ENCODE peak calls at places on chromosomes 13 and 19, in seven cellular contexts. N is PC-3, Y is neural progenitor cell, K is HCT116, U is GM23248, H is GM23338, C is SK-N-SH. M is an unnamed sample.

GRCh38 chr13:49220035-49220855 is at the start of gene MLNR:
- DNase-seq in N (no peak), Y (peak; percentile 76), K (no peak), U (peak; percentile 52), H (peak; percentile 76), C (peak; percentile 86), M (peak; percentile 46)

GRCh38 chr13:33940256-33940655 is 122.3 kb downstream of the RFC3 start:
- DNase-seq in N (no peak), Y (no peak), K (no peak), U (no peak), H (no peak), C (no peak), M (no peak)

GRCh38 chr19:16060294-16060693 is 16.0 kb upstream of the TPM4 start:
- DNase-seq in N (no peak), Y (no peak), K (no peak), U (no peak), H (no peak), C (no peak), M (no peak)

GRCh38 chr19:35265126-35265995 is 3.4 kb upstream of the USF2 start:
- DNase-seq in N (peak; percentile 22), Y (no peak), K (no peak), U (peak; percentile 40), H (no peak), C (no peak), M (no peak)

GRCh38 chr13:97259787-97260641 is 37.9 kb downstream of the MBNL2 start:
- DNase-seq in N (peak; percentile 49), Y (no peak), K (no peak), U (peak; percentile 69), H (no peak), C (no peak), M (peak; percentile 73)

GRCh38 chr19:46133777-46134231 is 9.3 kb upstream of the IGFL3 start:
- DNase-seq in N (no peak), Y (peak; percentile 35), K (no peak), U (no peak), H (peak; percentile 57), C (no peak), M (no peak)

GRCh38 chr13:89457977-89458376 is 1786.8 kb downstream of the SLITRK5 start:
- DNase-seq in N (peak; percentile 67), Y (no peak), K (no peak), U (peak; percentile 32), H (no peak), C (no peak), M (peak; percentile 10)

GRCh38 chr13:102948006-102948405 is 102.2 kb downstream of the ERCC5 start:
- DNase-seq in N (peak; percentile 4), Y (peak; percentile 63), K (no peak), U (no peak), H (no peak), C (no peak), M (peak; percentile 38)

GRCh38 chr19:53883231-53883661 is 1.2 kb downstream of the PRKCG start:
- DNase-seq in N (no peak), Y (peak; percentile 48), K (no peak), U (no peak), H (peak; percentile 67), C (no peak), M (no peak)

GRCh38 chr19:1862068-1862423 is 1.3 kb downstream of the KLF16 start:
- DNase-seq in N (no peak), Y (peak; percentile 46), K (no peak), U (no peak), H (no peak), C (no peak), M (no peak)

GRCh38 chr13:27355894-27356293 is 68.5 kb upstream of the GTF3A start:
- DNase-seq in N (no peak), Y (peak; percentile 79), K (no peak), U (no peak), H (peak; percentile 53), C (no peak), M (no peak)

GRCh38 chr19:4803736-4804695 is 12.5 kb downstream of the FEM1A start:
- DNase-seq in N (peak; percentile 80), Y (peak; percentile 93), K (peak; percentile 41), U (peak; percentile 62), H (peak; percentile 95), C (peak; percentile 90), M (peak; percentile 78)

GRCh38 chr19:4801085-4801619 is 9.6 kb downstream of the FEM1A start:
- DNase-seq in N (no peak), Y (no peak), K (no peak), U (no peak), H (no peak), C (no peak), M (no peak)

GRCh38 chr19:4802711-4803110 is 11.2 kb downstream of the FEM1A start:
- DNase-seq in N (no peak), Y (no peak), K (no peak), U (no peak), H (no peak), C (no peak), M (no peak)

GRCh38 chr19:4795400-4795799 is 3.9 kb downstream of the FEM1A start:
- DNase-seq in N (peak; percentile 72), Y (no peak), K (no peak), U (peak; percentile 54), H (no peak), C (no peak), M (no peak)

GRCh38 chr19:4800591-4801081 is 9.1 kb downstream of the FEM1A start:
- DNase-seq in N (peak; percentile 95), Y (no peak), K (no peak), U (no peak), H (no peak), C (no peak), M (peak; percentile 44)
- H3K4me3 ChIP-seq in N (peak overlapping the region; percentile 47), Y (no peak overlapping the region), K (no peak overlapping the region), U (no peak overlapping the region), H (no peak overlapping the region), C (no peak overlapping the region), M (no peak overlapping the region)

DNA sequence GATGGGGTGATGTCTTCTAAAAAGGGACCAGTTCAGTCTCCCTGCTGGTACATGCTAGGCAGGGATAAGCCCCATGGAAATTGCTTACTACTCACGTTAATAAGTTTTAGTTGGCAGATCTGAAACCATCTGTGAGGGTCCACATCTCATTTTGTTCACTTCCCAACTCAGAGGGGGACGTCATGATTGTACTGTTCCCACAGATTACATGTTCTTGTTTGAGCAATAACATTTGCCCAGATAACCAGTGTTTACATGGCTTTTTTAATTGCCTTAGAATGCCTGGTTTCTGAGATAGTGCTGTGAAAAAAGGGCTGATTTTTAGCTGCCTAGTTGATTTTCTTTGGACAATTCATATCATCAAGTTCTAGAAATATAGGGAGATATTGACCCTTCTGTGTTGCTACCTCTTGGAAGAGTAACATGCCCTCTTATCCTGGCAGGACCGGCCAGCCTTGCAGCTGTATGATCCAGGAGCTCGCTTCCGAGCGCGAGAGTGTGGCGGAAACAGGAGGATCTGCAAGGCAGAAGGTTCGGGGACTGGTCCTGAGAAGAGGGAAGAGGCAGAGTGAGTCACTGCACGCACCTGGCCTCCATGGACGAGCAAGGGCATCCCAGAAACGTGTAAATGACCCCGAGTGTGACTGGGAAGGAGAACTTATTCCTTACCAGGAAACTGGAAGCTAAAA is 9.8 kb upstream of the CHAMP1 start:
- DNase-seq in N (no peak), Y (no peak), K (no peak), U (no peak), H (no peak), C (no peak), M (no peak)
- H3K27ac ChIP-seq in N (no peak overlapping the region), Y (no peak overlapping the region), K (no peak overlapping the region), U (no peak overlapping the region), H (no peak overlapping the region), C (no peak overlapping the region), M (peak overlapping the region; percentile 87)

DNA sequence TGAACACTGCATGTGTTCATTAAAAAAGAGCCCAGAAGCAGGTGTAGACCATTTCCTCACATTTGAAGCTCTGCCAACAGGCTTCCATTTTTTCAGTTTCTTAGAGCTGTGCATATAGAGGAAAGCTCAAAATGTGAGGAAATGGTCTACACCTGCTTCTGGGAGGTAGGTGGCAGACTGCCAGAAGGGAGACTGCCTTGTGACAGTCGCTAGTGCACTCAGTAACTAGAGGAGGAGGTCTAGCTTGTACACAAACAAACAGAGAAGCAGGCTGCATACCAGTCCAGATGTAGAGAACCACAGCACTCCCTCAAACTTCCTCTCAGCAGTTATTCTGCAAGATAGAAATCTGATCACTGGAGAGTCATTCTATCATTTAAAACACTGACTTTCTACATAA is 800.2 kb downstream of the EFNB2 start:
- DNase-seq in N (no peak), Y (no peak), K (no peak), U (no peak), H (no peak), C (no peak), M (peak; percentile 13)
- TF ChIP-seq EZH2phosphoT487 in N (no peak), Y (no peak), K (no peak), U (no peak), H (no peak), C (no peak), M (no peak)

DNA sequence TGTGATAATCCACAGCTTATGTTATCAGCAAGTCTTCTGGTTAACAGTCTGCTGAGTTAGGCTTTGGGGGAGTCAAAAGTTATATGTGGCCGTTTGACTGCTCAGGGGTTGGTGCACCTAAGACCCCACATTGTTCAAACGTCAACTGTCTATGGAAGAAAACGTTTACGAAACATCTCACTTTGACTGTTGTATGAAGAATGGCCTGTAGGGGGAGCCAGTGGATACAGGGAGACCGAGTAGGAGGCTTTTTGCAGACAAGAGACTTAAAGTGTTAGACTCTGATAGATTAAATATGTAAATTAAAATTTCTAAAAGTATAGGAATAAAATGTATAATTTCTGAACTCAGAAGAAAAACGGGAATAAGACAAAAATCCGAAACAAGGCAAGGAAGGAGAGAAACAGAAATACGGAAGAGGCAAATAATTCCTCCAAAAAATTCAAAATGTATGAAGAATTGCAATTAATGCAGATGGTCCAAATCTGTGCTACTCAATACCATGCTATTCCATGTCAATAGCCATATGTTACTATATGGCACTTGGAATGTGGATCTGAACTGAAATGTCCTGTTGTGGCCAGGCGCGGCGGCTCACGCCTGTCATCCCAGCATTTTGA is 37.8 kb downstream of the TNFSF14 start:
- DNase-seq in N (peak; percentile 95), Y (peak; percentile 86), K (peak; percentile 77), U (peak; percentile 75), H (peak; percentile 91), C (peak; percentile 58), M (peak; percentile 88)
- H3K4me3 ChIP-seq in N (no peak overlapping the region), Y (no peak overlapping the region), K (no peak overlapping the region), U (no peak overlapping the region), H (no peak overlapping the region), C (no peak overlapping the region), M (no peak overlapping the region)

GRCh38 chr13:93226065-93226622 is 463 bp upstream of the GPC6 start:
- DNase-seq in N (no peak), Y (no peak), K (no peak), U (no peak), H (no peak), C (peak; percentile 42), M (no peak)
- H3K27ac ChIP-seq in N (peak overlapping the region; percentile 41), Y (no peak overlapping the region), K (no peak overlapping the region), U (peak overlapping the region; percentile 73), H (no peak overlapping the region), C (peak overlapping the region; percentile 81), M (peak overlapping the region; percentile 95)

M was measured in hepatocyte.